ENCODE peak calls at places on chromosomes 6 and 20, in seven cellular contexts. One of them, this sample, is unnamed.

GRCh38 chr6:25454141-25454540 is 175.0 kb downstream of the CARMIL1 start:
- DNase-seq in ureter: no peak
- DNase-seq in HFFc6: peak
- DNase-seq in omental fat pad: no peak
- DNase-seq in activated naive CD8-positive, alpha-beta T cell treated with anti-CD3 and anti-CD28 coated beads, Interleukin-2, amount 50 U/mL, for 16 hours: no peak
- DNase-seq in RCC 7860: no peak
- DNase-seq in renal cortical epithelial cell: peak
- DNase-seq in this sample: peak

GRCh38 chr6:26185004-26185403 is 97.8 kb downstream of the HFE start:
- DNase-seq in omental fat pad: no peak
- DNase-seq in HFFc6: no peak
- DNase-seq in ureter: no peak
- DNase-seq in renal cortical epithelial cell: no peak
- DNase-seq in activated naive CD8-positive, alpha-beta T cell treated with anti-CD3 and anti-CD28 coated beads, Interleukin-2, amount 50 U/mL, for 16 hours: no peak
- DNase-seq in RCC 7860: no peak
- DNase-seq in this sample: no peak

GRCh38 chr20:63711085-63711645 is 3.3 kb downstream of the ZGPAT start:
- DNase-seq in RCC 7860: no peak
- DNase-seq in ureter: no peak
- DNase-seq in renal cortical epithelial cell: no peak
- DNase-seq in activated naive CD8-positive, alpha-beta T cell treated with anti-CD3 and anti-CD28 coated beads, Interleukin-2, amount 50 U/mL, for 16 hours: no peak
- DNase-seq in omental fat pad: no peak
- DNase-seq in HFFc6: no peak
- DNase-seq in this sample: no peak

GRCh38 chr20:33846291-33846916 is 35.3 kb downstream of the CHMP4B start:
- DNase-seq in renal cortical epithelial cell: no peak
- DNase-seq in omental fat pad: no peak
- DNase-seq in RCC 7860: no peak
- DNase-seq in activated naive CD8-positive, alpha-beta T cell treated with anti-CD3 and anti-CD28 coated beads, Interleukin-2, amount 50 U/mL, for 16 hours: no peak
- DNase-seq in ureter: no peak
- DNase-seq in HFFc6: no peak
- DNase-seq in this sample: peak

GRCh38 chr6:106094964-106095335 is 8.8 kb downstream of the PRDM1 start:
- DNase-seq in RCC 7860: no peak
- DNase-seq in ureter: no peak
- DNase-seq in omental fat pad: no peak
- DNase-seq in HFFc6: no peak
- DNase-seq in activated naive CD8-positive, alpha-beta T cell treated with anti-CD3 and anti-CD28 coated beads, Interleukin-2, amount 50 U/mL, for 16 hours: no peak
- DNase-seq in renal cortical epithelial cell: no peak
- DNase-seq in this sample: no peak

GRCh38 chr6:10413850-10414765 is 766 bp downstream of the TFAP2A start:
- DNase-seq in omental fat pad: no peak
- DNase-seq in RCC 7860: no peak
- DNase-seq in renal cortical epithelial cell: no peak
- DNase-seq in ureter: peak
- DNase-seq in activated naive CD8-positive, alpha-beta T cell treated with anti-CD3 and anti-CD28 coated beads, Interleukin-2, amount 50 U/mL, for 16 hours: no peak
- DNase-seq in HFFc6: peak
- DNase-seq in this sample: peak

GRCh38 chr20:58239216-58239615 is 10.8 kb upstream of the ANKRD60 start:
- DNase-seq in activated naive CD8-positive, alpha-beta T cell treated with anti-CD3 and anti-CD28 coated beads, Interleukin-2, amount 50 U/mL, for 16 hours: no peak
- DNase-seq in HFFc6: no peak
- DNase-seq in RCC 7860: no peak
- DNase-seq in omental fat pad: no peak
- DNase-seq in ureter: no peak
- DNase-seq in renal cortical epithelial cell: no peak
- DNase-seq in this sample: no peak

GRCh38 chr6:3523966-3524365 is 67.1 kb upstream of the SLC22A23 start:
- DNase-seq in RCC 7860: no peak
- DNase-seq in omental fat pad: no peak
- DNase-seq in activated naive CD8-positive, alpha-beta T cell treated with anti-CD3 and anti-CD28 coated beads, Interleukin-2, amount 50 U/mL, for 16 hours: no peak
- DNase-seq in ureter: no peak
- DNase-seq in renal cortical epithelial cell: no peak
- DNase-seq in HFFc6: no peak
- DNase-seq in this sample: no peak

GRCh38 chr6:193773-194310 is 98.4 kb upstream of the DUSP22 start:
- DNase-seq in ureter: no peak
- DNase-seq in activated naive CD8-positive, alpha-beta T cell treated with anti-CD3 and anti-CD28 coated beads, Interleukin-2, amount 50 U/mL, for 16 hours: no peak
- DNase-seq in renal cortical epithelial cell: no peak
- DNase-seq in RCC 7860: no peak
- DNase-seq in HFFc6: no peak
- DNase-seq in omental fat pad: no peak
- DNase-seq in this sample: no peak

GRCh38 chr6:106347219-106347618 is 13.3 kb upstream of the CRYBG1 start:
- DNase-seq in HFFc6: no peak
- DNase-seq in ureter: no peak
- DNase-seq in omental fat pad: no peak
- DNase-seq in RCC 7860: no peak
- DNase-seq in activated naive CD8-positive, alpha-beta T cell treated with anti-CD3 and anti-CD28 coated beads, Interleukin-2, amount 50 U/mL, for 16 hours: no peak
- DNase-seq in renal cortical epithelial cell: no peak
- DNase-seq in this sample: no peak

GRCh38 chr20:63321148-63321831 is 28.3 kb downstream of the COL20A1 start:
- DNase-seq in renal cortical epithelial cell: no peak
- DNase-seq in HFFc6: peak
- DNase-seq in activated naive CD8-positive, alpha-beta T cell treated with anti-CD3 and anti-CD28 coated beads, Interleukin-2, amount 50 U/mL, for 16 hours: no peak
- DNase-seq in ureter: no peak
- DNase-seq in RCC 7860: no peak
- DNase-seq in omental fat pad: no peak
- DNase-seq in this sample: no peak